ENCODE peak calls at places on chromosomes 2 and 18, in five cellular contexts. T is HT-29, J is thoracic aorta, S is NCI-H774, V is body of pancreas. W is an unnamed sample.

GRCh38 chr18:76098728-76099514 is 396.1 kb downstream of the ZNF516 start:
- DNase-seq in T (no peak), J (no peak), S (no peak), V (no peak), W (no peak)

GRCh38 chr2:17303496-17303895 is 214.7 kb downstream of the RAD51AP2 start:
- DNase-seq in T (no peak), J (no peak), S (no peak), V (no peak), W (no peak)

GRCh38 chr2:37575780-37576179 is 95.7 kb downstream of the CDC42EP3 start:
- DNase-seq in T (no peak), J (no peak), S (no peak), V (no peak), W (no peak)

GRCh38 chr2:115908731-115909130 is 1466.3 kb downstream of the DPP10 start:
- DNase-seq in T (no peak), J (no peak), S (no peak), V (no peak), W (no peak)

GRCh38 chr18:74551936-74552555 is 17.7 kb downstream of the CNDP1 start:
- DNase-seq in T (peak; percentile 87), J (peak; percentile 50), S (peak; percentile 77), V (peak; percentile 95), W (peak; percentile 57)

GRCh38 chr18:2108581-2108980 is 462.7 kb downstream of the METTL4 start:
- DNase-seq in T (no peak), J (no peak), S (no peak), V (no peak), W (no peak)

GRCh38 chr2:152874955-152875354 is 156.5 kb downstream of the ARL6IP6 start:
- DNase-seq in T (no peak), J (no peak), S (no peak), V (no peak), W (no peak)

GRCh38 chr2:157420771-157421323 is 23.0 kb downstream of the CYTIP start:
- DNase-seq in T (no peak), J (no peak), S (no peak), V (no peak), W (no peak)

GRCh38 chr2:143928184-143928583 is 591.7 kb downstream of the ZEB2 start:
- DNase-seq in T (no peak), J (no peak), S (no peak), V (no peak), W (no peak)

GRCh38 chr18:24627644-24628315 is 167.3 kb downstream of the HRH4 start:
- DNase-seq in T (no peak), J (no peak), S (no peak), V (no peak), W (no peak)

GRCh38 chr2:123670286-123670685 is 354.8 kb upstream of the CNTNAP5 start:
- DNase-seq in T (no peak), J (no peak), S (no peak), V (no peak), W (no peak)

GRCh38 chr2:178271629-178272333 is 77.5 kb downstream of the OSBPL6 start:
- DNase-seq in T (no peak), J (peak; percentile 39), S (no peak), V (peak; percentile 58), W (no peak)

GRCh38 chr18:31901063-31901462 is 41.9 kb downstream of the TRAPPC8 start:
- DNase-seq in T (no peak), J (no peak), S (no peak), V (no peak), W (no peak)

GRCh38 chr2:39563572-39563971 is 102.1 kb upstream of the TMEM178A start:
- DNase-seq in T (no peak), J (no peak), S (no peak), V (no peak), W (no peak)

GRCh38 chr2:71546275-71546638 is 92.9 kb downstream of the DYSF start:
- DNase-seq in T (no peak), J (no peak), S (no peak), V (no peak), W (no peak)

GRCh38 chr2:162457021-162457420 is 113.1 kb downstream of the GCA start:
- DNase-seq in T (no peak), J (no peak), S (no peak), V (no peak), W (no peak)

GRCh38 chr2:207472343-207473202 is 57.2 kb upstream of the CREB1 start:
- DNase-seq in T (no peak), J (no peak), S (no peak), V (no peak), W (peak; percentile 56)

GRCh38 chr2:96801464-96802280 is 14.4 kb upstream of the CNNM3 start:
- DNase-seq in T (no peak), J (no peak), S (no peak), V (no peak), W (no peak)

GRCh38 chr2:33607137-33607781 is 8.2 kb upstream of the FAM98A start:
- DNase-seq in T (no peak), J (no peak), S (no peak), V (no peak), W (no peak)

GRCh38 chr2:143558665-143559064 is 429.4 kb downstream of the ARHGAP15 start:
- DNase-seq in T (no peak), J (no peak), S (no peak), V (no peak), W (no peak)

GRCh38 chr2:108365656-108366055 is 12.1 kb upstream of the SULT1C4 start:
- DNase-seq in T (no peak), J (no peak), S (no peak), V (no peak), W (no peak)

GRCh38 chr2:29117636-29118303 is 2.6 kb downstream of the CLIP4 start:
- DNase-seq in T (peak; percentile 86), J (no peak), S (no peak), V (no peak), W (no peak)

GRCh38 chr2:106098664-106099063 is 95.4 kb downstream of the UXS1 start:
- DNase-seq in T (no peak), J (no peak), S (no peak), V (no peak), W (no peak)

GRCh38 chr2:210188190-210188589 is 17.0 kb upstream of the KANSL1L start:
- DNase-seq in T (peak; percentile 30), J (no peak), S (no peak), V (no peak), W (no peak)

GRCh38 chr2:38239452-38239851 is 137.6 kb downstream of the ATL2 start:
- DNase-seq in T (no peak), J (no peak), S (no peak), V (no peak), W (no peak)

GRCh38 chr2:97792416-97792815 is 79.0 kb downstream of the ZAP70 start:
- DNase-seq in T (no peak), J (no peak), S (no peak), V (no peak), W (no peak)